ENCODE peak calls at places on chromosome 11, in eight cellular contexts. V is AG09309, X is cardiac fibroblast, E is NCI-H69, S is GM19239, N is AG04450, I is GM13977, C is fibroblast of pulmonary artery. F is an unnamed sample.

GRCh38 chr11:65625628-65626342 is 10.2 kb downstream of the PCNX3 start:
- DNase-seq in V (no peak), X (peak), E (no peak), S (peak), N (no peak), I (peak), C (peak), F (peak)

GRCh38 chr11:14420223-14420622 is 61.2 kb upstream of the RRAS2 start:
- DNase-seq in V (no peak), X (no peak), E (no peak), S (no peak), N (no peak), I (no peak), C (no peak), F (no peak)

GRCh38 chr11:99418927-99419707 is 398.4 kb downstream of the CNTN5 start:
- DNase-seq in V (no peak), X (no peak), E (peak), S (no peak), N (no peak), I (no peak), C (no peak), F (no peak)

GRCh38 chr11:109037856-109038780 is 373.2 kb downstream of the DDX10 start:
- DNase-seq in V (peak), X (peak), E (peak), S (no peak), N (no peak), I (no peak), C (peak), F (no peak)

GRCh38 chr11:120532511-120533196 is 21.1 kb downstream of the GRIK4 start:
- DNase-seq in V (peak), X (peak), E (no peak), S (no peak), N (no peak), I (no peak), C (peak), F (peak)

GRCh38 chr11:127451852-127452251 is 451.3 kb upstream of the KIRREL3 start:
- DNase-seq in V (no peak), X (no peak), E (no peak), S (no peak), N (no peak), I (no peak), C (no peak), F (no peak)

GRCh38 chr11:123560001-123560400 is 94.4 kb downstream of the SCN3B start:
- DNase-seq in V (peak), X (peak), E (peak), S (no peak), N (peak), I (no peak), C (peak), F (peak)

GRCh38 chr11:82936261-82936660 is 34.7 kb downstream of the DDIAS start:
- DNase-seq in V (no peak), X (peak), E (no peak), S (no peak), N (no peak), I (no peak), C (peak), F (no peak)

GRCh38 chr11:40100204-40100603 is 1359.2 kb downstream of the LRRC4C start:
- DNase-seq in V (no peak), X (no peak), E (peak), S (no peak), N (no peak), I (no peak), C (no peak), F (no peak)

GRCh38 chr11:103987631-103988594 is 48.5 kb upstream of the DDI1 start:
- DNase-seq in V (no peak), X (peak), E (peak), S (no peak), N (no peak), I (no peak), C (peak), F (no peak)

GRCh38 chr11:15307600-15307999 is 192.9 kb downstream of the INSC start:
- DNase-seq in V (no peak), X (no peak), E (peak), S (no peak), N (no peak), I (no peak), C (no peak), F (no peak)

GRCh38 chr11:36019722-36020121 is 75.9 kb downstream of the LDLRAD3 start:
- DNase-seq in V (no peak), X (no peak), E (no peak), S (no peak), N (no peak), I (no peak), C (no peak), F (no peak)

GRCh38 chr11:65871811-65872548 is 620 bp downstream of the EFEMP2 start:
- DNase-seq in V (no peak), X (no peak), E (no peak), S (no peak), N (no peak), I (no peak), C (no peak), F (peak)

GRCh38 chr11:31711137-31711536 is 100.0 kb downstream of the PAX6 start:
- DNase-seq in V (no peak), X (no peak), E (no peak), S (no peak), N (no peak), I (no peak), C (no peak), F (no peak)

GRCh38 chr11:58061813-58062212 is 31.1 kb downstream of the OR6Q1 start:
- DNase-seq in V (peak), X (peak), E (no peak), S (no peak), N (peak), I (no peak), C (peak), F (no peak)

GRCh38 chr11:70734379-70734778 is 336.1 kb downstream of the CTTN start:
- DNase-seq in V (no peak), X (no peak), E (no peak), S (no peak), N (no peak), I (no peak), C (no peak), F (no peak)

GRCh38 chr11:125168875-125169537 is 4.5 kb downstream of the PKNOX2 start:
- DNase-seq in V (no peak), X (peak), E (no peak), S (no peak), N (no peak), I (no peak), C (peak), F (peak)

GRCh38 chr11:63911440-63911839 is 5.5 kb downstream of the RCOR2 start:
- DNase-seq in V (no peak), X (no peak), E (no peak), S (no peak), N (no peak), I (no peak), C (no peak), F (no peak)

GRCh38 chr11:75223954-75224643 is 16.5 kb upstream of the TPBGL start:
- DNase-seq in V (no peak), X (no peak), E (peak), S (no peak), N (no peak), I (no peak), C (no peak), F (no peak)

GRCh38 chr11:66050581-66051231 is 1.5 kb upstream of the SF3B2 start:
- DNase-seq in V (no peak), X (no peak), E (no peak), S (no peak), N (no peak), I (peak), C (no peak), F (peak)

GRCh38 chr11:15730617-15731385 is 616.1 kb downstream of the INSC start:
- DNase-seq in V (no peak), X (no peak), E (peak), S (no peak), N (no peak), I (no peak), C (no peak), F (no peak)

GRCh38 chr11:63889344-63889743 is 27.6 kb downstream of the RCOR2 start:
- DNase-seq in V (no peak), X (no peak), E (no peak), S (no peak), N (no peak), I (no peak), C (no peak), F (no peak)

GRCh38 chr11:117189941-117190544 is 9.1 kb upstream of the TAGLN start:
- DNase-seq in V (no peak), X (no peak), E (no peak), S (no peak), N (no peak), I (no peak), C (no peak), F (no peak)

GRCh38 chr11:27305751-27306150 is 57.3 kb downstream of the CCDC34 start:
- DNase-seq in V (no peak), X (no peak), E (no peak), S (no peak), N (no peak), I (no peak), C (no peak), F (no peak)

GRCh38 chr11:75524576-75525432 is 937 bp downstream of the GDPD5 start:
- DNase-seq in V (no peak), X (peak), E (peak), S (no peak), N (no peak), I (peak), C (no peak), F (peak)

GRCh38 chr11:108472681-108473080 is 5.4 kb upstream of the C11orf65 start:
- DNase-seq in V (no peak), X (no peak), E (no peak), S (no peak), N (no peak), I (no peak), C (no peak), F (no peak)

GRCh38 chr11:19853016-19853415 is 140.4 kb downstream of the NAV2 start:
- DNase-seq in V (no peak), X (no peak), E (no peak), S (no peak), N (no peak), I (no peak), C (no peak), F (peak)

GRCh38 chr11:126317681-126318641 is 14.1 kb downstream of the DCPS start:
- DNase-seq in V (no peak), X (peak), E (peak), S (no peak), N (no peak), I (no peak), C (peak), F (no peak)

GRCh38 chr11:78078218-78079167 is 1.2 kb downstream of the NDUFC2 start:
- DNase-seq in V (no peak), X (no peak), E (no peak), S (no peak), N (no peak), I (no peak), C (no peak), F (no peak)

GRCh38 chr11:41955635-41956400 is 496.4 kb upstream of the LRRC4C start:
- DNase-seq in V (no peak), X (no peak), E (no peak), S (no peak), N (no peak), I (no peak), C (no peak), F (no peak)

GRCh38 chr11:109865558-109866186 is 227.5 kb upstream of the ZC3H12C start:
- DNase-seq in V (no peak), X (no peak), E (peak), S (no peak), N (no peak), I (no peak), C (no peak), F (peak)

GRCh38 chr11:66264893-66265292 is 3.5 kb upstream of the RAB1B start:
- DNase-seq in V (no peak), X (no peak), E (peak), S (no peak), N (no peak), I (no peak), C (no peak), F (peak)

GRCh38 chr11:18277560-18278271 is 11.7 kb downstream of the SAA1 start:
- DNase-seq in V (no peak), X (peak), E (no peak), S (no peak), N (no peak), I (no peak), C (peak), F (no peak)

GRCh38 chr11:124758355-124759267 is 3.5 kb downstream of the ESAM start:
- DNase-seq in V (no peak), X (peak), E (peak), S (peak), N (no peak), I (peak), C (peak), F (peak)

GRCh38 chr11:69012092-69013008 is 696 bp downstream of the MRGPRF start:
- DNase-seq in V (no peak), X (no peak), E (no peak), S (no peak), N (no peak), I (no peak), C (no peak), F (no peak)

F was measured in left kidney.